ENCODE peak calls at places on chromosomes 12 and 14, in four cellular contexts. R is GM23248, J is heart left ventricle, C is fibroblast of lung. A is an unnamed sample.

GRCh38 chr12:77845831-77846230 is 15.1 kb downstream of the NAV3 start:
- DNase-seq in R (peak; percentile 53), C (peak; percentile 85), J (no peak), A (no peak)

GRCh38 chr14:22928237-22929103 is 706 bp downstream of the PRMT5 start:
- DNase-seq in C (no peak), J (no peak), R (peak; percentile 35), A (no peak)

GRCh38 chr12:29088611-29089219 is 60.4 kb upstream of the FAR2 start:
- DNase-seq in J (no peak), C (peak; percentile 31), R (peak; percentile 58), A (no peak)

GRCh38 chr12:87382959-87383591 is 646.1 kb downstream of the C12orf50 start:
- DNase-seq in R (no peak), C (no peak), J (no peak), A (no peak)

GRCh38 chr14:89256273-89256672 is 160.8 kb downstream of the FOXN3 start:
- DNase-seq in J (no peak), C (no peak), R (no peak), A (no peak)

GRCh38 chr12:106304001-106304421 is 1.5 kb downstream of the TCP11L2 start:
- DNase-seq in J (no peak), C (no peak), R (peak; percentile 62), A (no peak)

GRCh38 chr14:26531894-26532293 is 65.9 kb downstream of the NOVA1 start:
- DNase-seq in R (peak; percentile 80), C (peak; percentile 86), J (no peak), A (no peak)

GRCh38 chr12:45756666-45757065 is 27.2 kb downstream of the ARID2 start:
- DNase-seq in J (no peak), R (no peak), C (peak; percentile 23), A (no peak)

GRCh38 chr14:91891721-91892220 is 24.4 kb upstream of the TC2N start:
- DNase-seq in R (peak; percentile 75), C (peak; percentile 75), J (no peak), A (no peak)

GRCh38 chr14:75906680-75907280 is 75.0 kb downstream of the TGFB3 start:
- DNase-seq in R (peak; percentile 80), C (peak; percentile 45), J (no peak), A (no peak)

GRCh38 chr14:95468416-95469133 is 47.9 kb downstream of the SYNE3 start:
- DNase-seq in C (no peak), J (no peak), R (no peak), A (no peak)

GRCh38 chr12:131873293-131873692 is 21.1 kb upstream of the ULK1 start:
- DNase-seq in C (no peak), J (no peak), R (no peak), A (peak; percentile 39)

GRCh38 chr14:93993382-93993781 is 3.7 kb upstream of the CCDC197 start:
- DNase-seq in J (no peak), C (no peak), R (no peak), A (no peak)

GRCh38 chr14:61599959-61600358 is 95.4 kb upstream of the HIF1A start:
- DNase-seq in C (no peak), R (no peak), J (no peak), A (no peak)

GRCh38 chr12:11477110-11477509 is 81.7 kb upstream of the PRB2 start:
- DNase-seq in J (no peak), R (no peak), C (no peak), A (no peak)

GRCh38 chr14:104113631-104114420 is 24.6 kb upstream of the KIF26A start:
- DNase-seq in C (no peak), J (peak; percentile 52), R (no peak), A (no peak)

GRCh38 chr12:49227701-49228100 is 37.2 kb upstream of the TUBA1C start:
- DNase-seq in R (no peak), J (no peak), C (no peak), A (no peak)

GRCh38 chr12:80778005-80778541 is 61.4 kb downstream of the MYF5 start:
- DNase-seq in J (peak; percentile 56), R (peak; percentile 70), C (peak; percentile 94), A (no peak)

GRCh38 chr14:32319368-32320049 is 9.6 kb upstream of the AKAP6 start:
- DNase-seq in R (no peak), C (peak; percentile 30), J (no peak), A (no peak)

GRCh38 chr12:65956056-65956738 is 131.9 kb downstream of the HMGA2 start:
- DNase-seq in J (no peak), R (peak; percentile 38), C (no peak), A (no peak)

GRCh38 chr12:122368361-122369073 is 54.0 kb downstream of the CLIP1 start:
- DNase-seq in C (peak; percentile 82), J (no peak), R (peak; percentile 46), A (no peak)

GRCh38 chr12:63308701-63309100 is 157.7 kb upstream of the AVPR1A start:
- DNase-seq in C (no peak), R (peak; percentile 19), J (no peak), A (no peak)

GRCh38 chr12:116265361-116266128 is 11.9 kb downstream of the MED13L start:
- DNase-seq in C (no peak), J (no peak), R (peak; percentile 64), A (no peak)

GRCh38 chr14:88983755-88984154 is 159.3 kb downstream of the TTC8 start:
- DNase-seq in R (peak; percentile 97), J (no peak), C (peak; percentile 97), A (no peak)

GRCh38 chr12:107501681-107502080 is 183.9 kb upstream of the PWP1 start:
- DNase-seq in R (no peak), J (no peak), C (peak; percentile 7), A (no peak)

GRCh38 chr12:18683603-18684002 is 54.2 kb downstream of the PLCZ1 start:
- DNase-seq in R (peak; percentile 78), C (peak; percentile 39), J (no peak), A (no peak)

GRCh38 chr12:109440851-109441490 is 36.1 kb downstream of the KCTD10 start:
- DNase-seq in J (no peak), C (no peak), R (no peak), A (no peak)

GRCh38 chr12:86712425-86712843 is 456.2 kb upstream of the MGAT4C start:
- DNase-seq in R (peak; percentile 97), J (no peak), C (peak; percentile 99), A (no peak)

GRCh38 chr14:33957993-33958392 is 7.1 kb upstream of the EGLN3 start:
- DNase-seq in J (no peak), R (no peak), C (no peak), A (no peak)
- H3K4me3 ChIP-seq in J (no peak overlapping the region), R (no peak overlapping the region), C (no peak overlapping the region), A (no peak overlapping the region)

DNA sequence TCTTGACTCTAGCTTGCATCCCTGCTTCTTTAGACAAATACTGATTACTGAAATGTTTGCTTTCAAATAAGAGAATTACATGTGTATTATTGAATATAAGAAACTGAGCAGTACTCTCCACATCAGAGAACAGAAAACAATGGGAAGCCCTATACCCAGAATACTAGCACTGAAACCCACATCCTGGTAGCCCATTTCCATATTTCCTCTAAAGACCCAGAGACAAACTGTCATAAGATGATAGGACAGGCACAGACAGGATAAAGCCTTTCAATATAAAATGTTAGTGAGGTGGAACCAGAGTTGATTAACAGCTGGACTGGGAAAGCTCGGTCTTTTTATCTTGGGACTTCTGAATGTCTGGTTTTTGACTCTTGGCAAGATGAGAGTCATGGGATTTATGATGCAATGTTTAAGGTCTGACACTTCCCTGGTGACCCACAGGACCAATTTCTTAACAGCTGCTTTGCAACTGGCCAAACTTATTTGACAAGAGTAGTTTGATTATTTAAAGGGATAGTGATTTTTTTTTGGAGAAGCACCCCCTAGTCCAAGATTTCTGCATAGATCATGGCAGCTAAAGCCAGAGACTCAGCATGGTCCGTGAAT is 166.9 kb upstream of the ATXN7L3B start:
- DNase-seq in J (no peak), C (peak; percentile 70), R (no peak), A (no peak)
- H3K27ac ChIP-seq in J (no peak overlapping the region), C (no peak overlapping the region), R (no peak overlapping the region), A (no peak overlapping the region)

GRCh38 chr14:102316746-102317563 is 2.6 kb upstream of the ZNF839 start:
- DNase-seq in R (peak; percentile 97), J (peak; percentile 97), C (peak; percentile 89), A (peak; percentile 94)

GRCh38 chr14:102319351-102320032 is at the start of gene ZNF839:
- DNase-seq in J (peak; percentile 96), R (peak; percentile 96), C (peak; percentile 84), A (peak; percentile 96)

GRCh38 chr14:102316048-102316745 is 3.3 kb upstream of the ZNF839 start:
- DNase-seq in C (peak; percentile 81), J (peak; percentile 31), R (peak; percentile 29), A (no peak)

GRCh38 chr14:102318781-102319276 is 717 bp upstream of the ZNF839 start:
- DNase-seq in C (no peak), J (peak; percentile 58), R (no peak), A (no peak)

GRCh38 chr14:102317564-102318248 is 1.8 kb upstream of the ZNF839 start:
- DNase-seq in R (peak; percentile 41), J (no peak), C (no peak), A (no peak)
- H3K4me3 ChIP-seq in R (peak overlapping the region; percentile 72), J (peak overlapping the region; percentile 74), C (peak overlapping the region; percentile 35), A (peak overlapping the region; percentile 65)

GRCh38 chr12:24853094-24853493 is 95.8 kb downstream of the BCAT1 start:
- DNase-seq in C (no peak), J (no peak), R (no peak), A (no peak)

GRCh38 chr12:24852420-24852819 is 96.5 kb downstream of the BCAT1 start:
- DNase-seq in R (peak; percentile 20), J (no peak), C (no peak), A (no peak)

GRCh38 chr12:24850486-24850885 is 98.4 kb downstream of the BCAT1 start:
- DNase-seq in C (no peak), J (no peak), R (no peak), A (no peak)

GRCh38 chr12:24851816-24852337 is 97.0 kb downstream of the BCAT1 start:
- DNase-seq in C (no peak), J (no peak), R (no peak), A (no peak)

GRCh38 chr12:24851341-24851740 is 97.6 kb downstream of the BCAT1 start:
- DNase-seq in J (no peak), R (no peak), C (no peak), A (no peak)
- H3K27ac ChIP-seq in J (no peak overlapping the region), R (no peak overlapping the region), C (no peak overlapping the region), A (no peak overlapping the region)

GRCh38 chr12:97075583-97076268 is 168.7 kb downstream of the NEDD1 start:
- DNase-seq in J (no peak), R (no peak), C (peak; percentile 79), A (no peak)
- H3K4me3 ChIP-seq in J (no peak overlapping the region), R (no peak overlapping the region), C (no peak overlapping the region), A (no peak overlapping the region)

DNA sequence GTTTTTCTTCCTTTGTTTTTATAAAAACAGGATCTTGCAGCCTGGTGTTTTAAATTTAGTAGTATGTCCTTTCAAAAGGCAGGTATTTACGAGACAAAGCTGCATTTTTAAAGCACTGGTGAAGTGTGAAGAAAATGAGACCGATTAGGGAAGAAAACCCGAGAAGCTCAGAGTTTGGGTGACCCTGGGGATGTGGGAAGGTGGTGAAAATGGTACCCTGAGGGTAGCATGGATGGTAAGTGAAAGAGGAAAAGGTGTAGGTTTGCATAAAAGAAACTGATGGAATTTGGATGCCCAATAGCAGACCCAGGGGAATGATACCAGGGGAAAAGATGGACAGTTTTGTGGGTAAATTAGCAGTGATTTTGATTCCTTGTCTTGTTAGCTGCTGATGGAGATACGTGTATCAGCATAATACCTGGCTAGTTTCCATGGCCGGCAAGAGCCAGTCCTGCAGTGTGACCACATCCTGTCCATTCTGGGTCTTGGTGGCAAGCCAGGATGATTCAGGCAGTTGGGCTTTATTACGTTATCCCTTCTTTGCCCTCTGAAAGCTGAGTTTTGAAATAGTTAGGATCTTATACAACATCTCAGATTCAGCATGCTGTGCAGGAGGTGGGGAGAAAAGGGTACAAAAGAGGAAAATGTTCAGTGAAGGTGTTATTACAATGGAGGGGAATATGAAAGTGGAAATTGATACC is 8.9 kb downstream of the BICD1 start:
- DNase-seq in J (no peak), C (peak; percentile 99), R (peak; percentile 98), A (no peak)
- H3K27ac ChIP-seq in J (peak overlapping the region; percentile 61), C (peak overlapping the region; percentile 80), R (peak overlapping the region; percentile 76), A (no peak overlapping the region)